ENCODE peak calls at places on chromosomes 7 and 10, in nine cellular contexts. Y, V, A, I, K, F, D, M and G are unnamed samples.
A peak's percentile ranks its signal among the peaks of the same experiment; 100 is the strongest.

GRCh38 chr7:51062222-51062987 is 254.2 kb downstream of the COBL start:
- DNase-seq in D (no peak), I (no peak), Y (no peak), V (no peak), M (no peak), K (no peak), F (no peak), A (no peak), G (no peak)

GRCh38 chr10:89793649-89794254 is 92.4 kb downstream of the KIF20B start:
- DNase-seq in I (peak; percentile 30), V (peak; percentile 56), M (peak; percentile 42), K (no peak), D (peak; percentile 48), Y (no peak), F (peak; percentile 55), A (peak; percentile 5), G (peak; percentile 33)

GRCh38 chr7:106313456-106313891 is 28.7 kb upstream of the NAMPT start:
- DNase-seq in I (no peak), K (no peak), Y (no peak), A (no peak), M (no peak), D (no peak), V (peak; percentile 17), F (peak; percentile 47), G (no peak)

GRCh38 chr10:73889014-73889413 is 14.7 kb upstream of the CAMK2G start:
- DNase-seq in F (no peak), Y (no peak), A (no peak), I (no peak), D (no peak), M (no peak), V (peak; percentile 70), K (no peak), G (peak; percentile 61)

GRCh38 chr7:90433221-90433620 is 30.0 kb downstream of the CLDN12 start:
- DNase-seq in K (no peak), Y (no peak), A (no peak), M (no peak), F (no peak), V (no peak), I (no peak), D (no peak), G (no peak)

GRCh38 chr10:114635797-114636550 is 22.1 kb downstream of the ABLIM1 start:
- DNase-seq in D (no peak), Y (no peak), V (no peak), F (no peak), K (no peak), M (no peak), I (no peak), A (no peak), G (no peak)

GRCh38 chr7:11607676-11608075 is 224.3 kb downstream of the THSD7A start:
- DNase-seq in D (peak; percentile 70), A (no peak), F (no peak), K (no peak), V (no peak), M (no peak), I (no peak), Y (no peak), G (no peak)

GRCh38 chr7:88565401-88565800 is 194.1 kb upstream of the ZNF804B start:
- DNase-seq in I (no peak), V (no peak), F (no peak), D (no peak), K (no peak), A (no peak), Y (no peak), M (no peak), G (no peak)

GRCh38 chr10:115844592-115844991 is 428.4 kb downstream of the GFRA1 start:
- DNase-seq in M (no peak), D (peak; percentile 46), F (no peak), A (no peak), V (no peak), K (no peak), Y (no peak), I (no peak), G (no peak)

GRCh38 chr7:120780938-120781337 is 77.0 kb downstream of the TSPAN12 start:
- DNase-seq in D (no peak), F (no peak), M (no peak), K (no peak), Y (no peak), I (no peak), A (no peak), V (no peak), G (no peak)

GRCh38 chr10:61903184-61903990 is 1.9 kb downstream of the ARID5B start:
- DNase-seq in D (no peak), M (no peak), V (peak; percentile 24), K (no peak), A (peak; percentile 64), F (no peak), Y (peak; percentile 83), I (peak; percentile 53), G (peak; percentile 83)

GRCh38 chr10:44396671-44397191 is 11.8 kb upstream of the CXCL12 start:
- DNase-seq in I (no peak), V (no peak), M (no peak), F (no peak), Y (no peak), D (no peak), A (no peak), K (no peak), G (no peak)

GRCh38 chr10:108911814-108912541 is 1011.3 kb downstream of the XPNPEP1 start:
- DNase-seq in M (peak; percentile 2), I (no peak), A (no peak), V (peak; percentile 7), D (no peak), F (peak; percentile 33), Y (no peak), K (peak; percentile 95), G (no peak)

GRCh38 chr7:105261689-105262088 is 127.0 kb downstream of the SRPK2 start:
- DNase-seq in M (no peak), K (no peak), Y (no peak), V (no peak), F (no peak), I (no peak), D (no peak), A (no peak), G (no peak)

GRCh38 chr7:78501064-78501463 is 702.5 kb downstream of the PHTF2 start:
- DNase-seq in A (no peak), Y (no peak), D (no peak), K (no peak), M (no peak), I (no peak), F (no peak), V (no peak), G (no peak)

GRCh38 chr7:134307320-134307719 is 9.4 kb downstream of the SLC35B4 start:
- DNase-seq in F (no peak), Y (no peak), D (no peak), V (no peak), M (no peak), A (no peak), K (no peak), I (no peak), G (no peak)

GRCh38 chr7:901388-902154 is 25.2 kb downstream of the GET4 start:
- DNase-seq in Y (peak; percentile 64), K (peak; percentile 95), M (no peak), I (no peak), F (peak; percentile 58), A (no peak), V (no peak), D (peak; percentile 40), G (peak; percentile 68)

GRCh38 chr7:50774299-50774698 is 8.4 kb downstream of the GRB10 start:
- DNase-seq in K (no peak), A (no peak), V (no peak), Y (no peak), D (no peak), I (no peak), F (no peak), M (no peak), G (no peak)

GRCh38 chr10:72049969-72050781 is 38.2 kb downstream of the SPOCK2 start:
- DNase-seq in Y (no peak), V (no peak), A (no peak), K (peak; percentile 39), I (no peak), M (no peak), D (no peak), F (no peak), G (no peak)

GRCh38 chr7:141354251-141354650 is 197.0 kb upstream of the AGK start:
- DNase-seq in V (peak; percentile 87), K (no peak), M (no peak), Y (no peak), I (no peak), A (no peak), D (no peak), F (no peak), G (no peak)

GRCh38 chr7:134605978-134606923 is 40.4 kb upstream of the BPGM start:
- DNase-seq in M (peak; percentile 47), V (no peak), D (peak; percentile 53), A (peak; percentile 41), K (peak; percentile 52), Y (peak; percentile 43), F (no peak), I (no peak), G (no peak)

GRCh38 chr7:14446829-14447228 is 455.7 kb downstream of the DGKB start:
- DNase-seq in K (peak; percentile 14), I (no peak), M (no peak), D (no peak), V (no peak), A (no peak), Y (no peak), F (no peak), G (no peak)

GRCh38 chr7:108459922-108460551 is 3.8 kb upstream of the NRCAM start:
- DNase-seq in V (peak; percentile 14), I (no peak), M (peak; percentile 29), D (peak; percentile 51), F (no peak), Y (no peak), A (no peak), K (no peak), G (no peak)

GRCh38 chr7:97130417-97131139 is 13.1 kb downstream of the SDHAF3 start:
- DNase-seq in D (no peak), A (no peak), V (no peak), M (no peak), K (no peak), I (no peak), F (no peak), Y (no peak), G (no peak)

GRCh38 chr10:132846631-132847415 is 60.9 kb upstream of the NKX6-2 start:
- DNase-seq in M (no peak), Y (peak; percentile 20), I (no peak), F (no peak), K (no peak), A (no peak), V (no peak), D (no peak), G (no peak)

GRCh38 chr10:5094265-5095205 is at the start of gene AKR1C3:
- DNase-seq in V (peak; percentile 77), Y (no peak), F (peak; percentile 38), I (no peak), K (no peak), A (no peak), M (peak; percentile 38), D (no peak), G (no peak)

GRCh38 chr7:39686261-39686924 is 63.0 kb downstream of the RALA start:
- DNase-seq in Y (no peak), M (no peak), A (no peak), K (no peak), V (peak; percentile 50), I (peak; percentile 47), D (no peak), F (no peak), G (peak; percentile 59)

GRCh38 chr7:137036768-137037167 is 168.3 kb downstream of the CHRM2 start:
- DNase-seq in D (no peak), M (no peak), F (no peak), Y (no peak), A (no peak), K (no peak), V (no peak), I (no peak), G (no peak)

GRCh38 chr10:9986786-9987185 is 1030.9 kb upstream of the CELF2 start:
- DNase-seq in Y (no peak), F (no peak), A (no peak), D (no peak), I (no peak), K (no peak), V (no peak), M (no peak), G (no peak)

GRCh38 chr7:116706668-116707126 is 34.7 kb downstream of the MET start:
- DNase-seq in Y (no peak), V (peak; percentile 36), D (no peak), K (no peak), A (no peak), I (no peak), F (no peak), M (peak; percentile 48), G (no peak)

GRCh38 chr7:38169862-38170261 is 8.2 kb upstream of the STARD3NL start:
- DNase-seq in V (peak; percentile 100), Y (no peak), K (no peak), F (no peak), I (peak; percentile 85), M (no peak), D (no peak), A (no peak), G (peak; percentile 54)